ENCODE peak calls at places on chromosome 15, in four cellular contexts. Y is ovary, K is colonic mucosa, O is breast epithelium. I is an unnamed sample.

GRCh38 chr15:81504170-81504905 is 130.3 kb upstream of the TMC3 start:
- DNase-seq in Y (no peak), K (no peak), O (no peak), I (no peak)

GRCh38 chr15:71352125-71352524 is 236.9 kb downstream of the THSD4 start:
- DNase-seq in Y (no peak), K (no peak), O (no peak), I (no peak)

GRCh38 chr15:29064731-29065130 is 179.0 kb downstream of the APBA2 start:
- DNase-seq in Y (no peak), K (no peak), O (no peak), I (no peak)

GRCh38 chr15:92638709-92639365 is 16.7 kb downstream of the FAM174B start:
- DNase-seq in Y (no peak), K (no peak), O (peak; percentile 50), I (no peak)

GRCh38 chr15:51793521-51793920 is 35.9 kb upstream of the TMOD3 start:
- DNase-seq in Y (peak; percentile 38), K (no peak), O (no peak), I (peak; percentile 44)

GRCh38 chr15:58627706-58628105 is 121.8 kb downstream of the ADAM10 start:
- DNase-seq in Y (no peak), K (no peak), O (no peak), I (no peak)

GRCh38 chr15:79028411-79028964 is 62.1 kb downstream of the RASGRF1 start:
- DNase-seq in Y (no peak), K (peak; percentile 27), O (no peak), I (no peak)

GRCh38 chr15:72222433-72222832 is 8.6 kb downstream of the PKM start:
- DNase-seq in Y (no peak), K (no peak), O (peak; percentile 76), I (peak; percentile 45)

GRCh38 chr15:86611392-86612040 is 531.8 kb downstream of the AGBL1 start:
- DNase-seq in Y (no peak), K (no peak), O (no peak), I (no peak)

GRCh38 chr15:86610038-86610437 is 530.4 kb downstream of the AGBL1 start:
- DNase-seq in Y (no peak), K (no peak), O (no peak), I (no peak)

GRCh38 chr15:86608461-86608860 is 528.8 kb downstream of the AGBL1 start:
- DNase-seq in Y (no peak), K (no peak), O (no peak), I (peak; percentile 16)

GRCh38 chr15:86609275-86609674 is 529.6 kb downstream of the AGBL1 start:
- DNase-seq in Y (no peak), K (no peak), O (no peak), I (no peak)
- H3K9me3 ChIP-seq in Y (no peaks in the 10 kb centered on the region), K (no peaks in the 10 kb centered on the region), O (no peaks in the 10 kb centered on the region), I (no peaks in the 10 kb centered on the region)

DNA sequence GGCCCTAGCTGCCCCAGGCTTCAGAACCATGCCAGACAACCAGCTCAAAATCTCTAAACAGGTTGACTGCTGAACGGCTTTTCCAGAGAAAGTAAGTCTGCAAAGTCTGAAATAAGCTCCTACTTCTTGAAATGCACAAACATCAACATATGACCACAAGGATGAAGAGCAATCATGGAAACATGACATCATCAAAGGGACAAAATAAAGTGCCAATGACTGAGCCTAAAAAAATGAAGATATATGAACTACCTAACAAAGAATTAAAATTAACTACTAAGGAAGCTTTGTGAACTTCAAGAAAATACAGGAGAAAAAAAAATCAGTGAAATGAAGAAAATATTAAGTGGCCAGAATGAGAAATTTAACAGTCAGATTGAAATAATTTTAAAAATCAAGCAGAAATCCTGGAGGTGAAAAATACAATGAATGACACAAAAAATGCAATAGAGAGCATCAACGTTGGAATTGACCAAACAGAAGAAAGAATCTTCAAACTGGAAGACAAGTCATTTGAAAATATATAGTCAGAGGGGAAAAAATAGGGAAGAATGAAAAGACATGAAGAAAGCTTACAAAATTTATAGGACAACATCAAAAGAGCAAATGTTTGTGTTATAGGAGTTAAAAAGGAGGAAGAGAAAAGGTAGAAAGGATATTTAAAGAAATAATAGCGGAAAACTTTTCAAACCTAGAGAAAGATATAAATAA is 364.2 kb downstream of the OCA2 start:
- DNase-seq in Y (no peak), K (no peak), O (no peak), I (no peak)
- H3K9me3 ChIP-seq in Y (no peaks in the 10 kb centered on the region), K (no peaks in the 10 kb centered on the region), O (peaks cover 13% of the 10 kb centered on the region), I (peaks cover 36% of the 10 kb centered on the region)

GRCh38 chr15:25236143-25236860 is 202.5 kb downstream of the UBE3A start:
- DNase-seq in Y (no peak), K (no peak), O (no peak), I (no peak)
- H3K9me3 ChIP-seq in Y (peaks cover 8% of the 10 kb centered on the region), K (no peaks in the 10 kb centered on the region), O (peaks cover 74% of the 10 kb centered on the region), I (peaks cover 21% of the 10 kb centered on the region)

DNA sequence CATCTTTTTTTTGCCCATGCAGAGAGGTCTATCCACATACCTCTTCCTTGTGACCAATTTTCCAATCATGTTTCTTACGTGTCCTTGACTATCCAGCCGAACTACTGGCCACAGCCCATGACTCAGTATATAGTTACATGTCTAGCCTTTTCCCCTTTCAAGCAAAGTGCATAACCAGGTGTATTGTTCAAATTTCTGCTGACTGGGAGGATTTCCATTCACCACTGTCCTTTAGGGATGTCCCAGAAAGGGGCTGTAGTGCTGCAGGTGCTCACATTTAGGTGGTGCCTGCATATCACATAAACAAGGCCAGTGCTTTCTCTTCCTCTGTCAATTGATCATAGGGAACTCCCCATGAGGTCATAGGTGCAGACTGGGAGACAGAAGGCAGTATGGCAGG is 69.4 kb upstream of the ALDH1A3 start:
- DNase-seq in Y (no peak), K (no peak), O (no peak), I (no peak)
- H3K9me3 ChIP-seq in Y (no peaks in the 10 kb centered on the region), K (no peaks in the 10 kb centered on the region), O (peaks cover 23% of the 10 kb centered on the region), I (peaks cover 29% of the 10 kb centered on the region)

GRCh38 chr15:43360821-43361220 is 10.0 kb downstream of the ZSCAN29 start:
- DNase-seq in Y (no peak), K (no peak), O (no peak), I (no peak)
- H3K9me3 ChIP-seq in Y (peaks cover 21% of the 10 kb centered on the region), K (peaks cover 16% of the 10 kb centered on the region), O (peaks cover 38% of the 10 kb centered on the region), I (peaks cover 85% of the 10 kb centered on the region)